ENCODE peak calls at places on chromosomes 4 and X, in six cellular contexts. T, S, E, W, C and J are unnamed samples.

GRCh38 chr4:139581096-139581495 is 25.1 kb upstream of the SETD7 start:
- DNase-seq in T (no peak), S (no peak), E (no peak), W (no peak), C (no peak), J (no peak)

GRCh38 chr4:3322059-3322550 is 29.3 kb downstream of the RGS12 start:
- DNase-seq in T (peak; percentile 46), S (no peak), E (no peak), W (no peak), C (peak; percentile 57), J (peak; percentile 46)

GRCh38 chr4:129929052-129929451 is 833.1 kb downstream of the C4orf33 start:
- DNase-seq in T (no peak), S (no peak), E (no peak), W (no peak), C (no peak), J (no peak)

GRCh38 chr4:171181090-171181489 is 632.1 kb upstream of the GALNTL6 start:
- DNase-seq in T (no peak), S (no peak), E (no peak), W (no peak), C (no peak), J (no peak)

GRCh38 chrX:110600745-110601310 is 194.8 kb downstream of the CHRDL1 start:
- DNase-seq in T (no peak), S (no peak), E (no peak), W (no peak), C (no peak), J (no peak)

GRCh38 chrX:17242470-17242869 is 132.5 kb upstream of the NHS start:
- DNase-seq in T (peak; percentile 54), S (peak; percentile 47), E (peak; percentile 39), W (no peak), C (peak; percentile 60), J (peak; percentile 55)

GRCh38 chr4:142960134-142960533 is 114.0 kb upstream of the INPP4B start:
- DNase-seq in T (no peak), S (no peak), E (no peak), W (no peak), C (no peak), J (no peak)

GRCh38 chrX:108584617-108585211 is 145.1 kb downstream of the COL4A5 start:
- DNase-seq in T (no peak), S (no peak), E (peak; percentile 32), W (no peak), C (no peak), J (no peak)

GRCh38 chrX:21438792-21439191 is 64.6 kb downstream of the CNKSR2 start:
- DNase-seq in T (no peak), S (no peak), E (peak; percentile 3), W (no peak), C (no peak), J (no peak)

GRCh38 chrX:139222511-139223200 is 307.9 kb upstream of the F9 start:
- DNase-seq in T (no peak), S (no peak), E (no peak), W (no peak), C (no peak), J (no peak)

GRCh38 chr4:140158234-140159030 is 4.4 kb upstream of the MAML3 start:
- DNase-seq in T (peak; percentile 76), S (no peak), E (no peak), W (no peak), C (no peak), J (peak; percentile 37)

GRCh38 chrX:56726609-56727008 is 2.4 kb upstream of the NBDY start:
- DNase-seq in T (peak; percentile 54), S (no peak), E (peak; percentile 59), W (no peak), C (peak; percentile 32), J (peak; percentile 61)

GRCh38 chr4:70667710-70668535 is 1.6 kb upstream of the JCHAIN start:
- DNase-seq in T (no peak), S (no peak), E (no peak), W (no peak), C (no peak), J (peak; percentile 45)

GRCh38 chr4:129804458-129804981 is 708.6 kb downstream of the C4orf33 start:
- DNase-seq in T (no peak), S (no peak), E (no peak), W (no peak), C (no peak), J (no peak)

GRCh38 chrX:83916525-83916924 is 55.6 kb downstream of the CYLC1 start:
- DNase-seq in T (no peak), S (no peak), E (no peak), W (no peak), C (peak; percentile 3), J (peak; percentile 11)

GRCh38 chrX:105703876-105704275 is 118.5 kb upstream of the NRK start:
- DNase-seq in T (no peak), S (no peak), E (no peak), W (no peak), C (no peak), J (no peak)

GRCh38 chr4:38177792-38178665 is 217.8 kb downstream of the PTTG2 start:
- DNase-seq in T (no peak), S (no peak), E (peak; percentile 33), W (no peak), C (no peak), J (no peak)

GRCh38 chr4:135372131-135372530 is 1170.5 kb upstream of the PABPC4L start:
- DNase-seq in T (no peak), S (no peak), E (no peak), W (no peak), C (no peak), J (no peak)

GRCh38 chr4:109302366-109303140 is at the start of gene COL25A1:
- DNase-seq in T (peak; percentile 49), S (peak; percentile 77), E (peak; percentile 33), W (no peak), C (peak; percentile 16), J (peak; percentile 16)

GRCh38 chr4:111330786-111331185 is 707.9 kb upstream of the PITX2 start:
- DNase-seq in T (peak; percentile 19), S (no peak), E (no peak), W (no peak), C (no peak), J (peak; percentile 46)

GRCh38 chr4:58163172-58163571 is 1053.0 kb upstream of the IGFBP7 start:
- DNase-seq in T (no peak), S (no peak), E (no peak), W (no peak), C (no peak), J (no peak)

GRCh38 chrX:150429577-150429976 is 66.5 kb downstream of the MAMLD1 start:
- DNase-seq in T (peak; percentile 14), S (no peak), E (no peak), W (no peak), C (no peak), J (peak; percentile 86)

GRCh38 chr4:145502809-145503208 is 21.2 kb downstream of the SMAD1 start:
- DNase-seq in T (no peak), S (no peak), E (no peak), W (no peak), C (no peak), J (no peak)

GRCh38 chr4:159283697-159284492 is 181.0 kb downstream of the RAPGEF2 start:
- DNase-seq in T (peak; percentile 83), S (no peak), E (no peak), W (no peak), C (peak; percentile 50), J (peak; percentile 87)

GRCh38 chr4:113433536-113434246 is 327.8 kb downstream of the CAMK2D start:
- DNase-seq in T (peak; percentile 31), S (no peak), E (no peak), W (no peak), C (no peak), J (no peak)

GRCh38 chr4:184177271-184177670 is 40.4 kb downstream of the ENPP6 start:
- DNase-seq in T (no peak), S (no peak), E (no peak), W (no peak), C (no peak), J (no peak)

GRCh38 chr4:71304289-71304850 is 34.5 kb upstream of the SLC4A4 start:
- DNase-seq in T (no peak), S (no peak), E (no peak), W (no peak), C (no peak), J (no peak)

GRCh38 chr4:33959519-33959918 is 2284.8 kb downstream of the ARAP2 start:
- DNase-seq in T (peak; percentile 72), S (no peak), E (no peak), W (no peak), C (no peak), J (no peak)

GRCh38 chrX:105837227-105837626 is 14.9 kb downstream of the NRK start:
- DNase-seq in T (peak; percentile 92), S (no peak), E (no peak), W (no peak), C (no peak), J (peak; percentile 78)

GRCh38 chr4:1012031-1012739 is 759 bp downstream of the FGFRL1 start:
- DNase-seq in T (peak; percentile 69), S (no peak), E (no peak), W (no peak), C (peak; percentile 58), J (no peak)

GRCh38 chr4:128031756-128032384 is 29.2 kb upstream of the LARP1B start:
- DNase-seq in T (no peak), S (no peak), E (no peak), W (no peak), C (no peak), J (peak; percentile 52)